ENCODE peak calls at places on chromosomes 3 and 15, in ten cellular contexts. A, Y, R, T, S, D, K, J, B and L are unnamed samples.

GRCh38 chr15:45522931-45523331 is 376 bp upstream of the SLC30A4 start:
- DNase-seq in A (peak; percentile 81), Y (peak; percentile 3), R (no peak), T (no peak), S (no peak), D (peak; percentile 62), K (peak; percentile 50), J (no peak), B (no peak), L (no peak)

GRCh38 chr15:71295242-71296031 is 180.2 kb downstream of the THSD4 start:
- DNase-seq in A (peak; percentile 91), Y (no peak), R (no peak), T (no peak), S (no peak), D (no peak), K (peak; percentile 100), J (no peak), B (no peak), L (no peak)

GRCh38 chr3:183912895-183913579 is 28.4 kb upstream of the PARL start:
- DNase-seq in A (no peak), Y (no peak), R (peak; percentile 83), T (no peak), S (no peak), D (no peak), K (no peak), J (no peak), B (no peak), L (no peak)

GRCh38 chr15:45743309-45744041 is 108.6 kb downstream of the SQOR start:
- DNase-seq in A (no peak), Y (no peak), R (no peak), T (no peak), S (no peak), D (no peak), K (no peak), J (no peak), B (no peak), L (no peak)

GRCh38 chr3:187713504-187713903 is 11.1 kb upstream of the RTP2 start:
- DNase-seq in A (no peak), Y (peak; percentile 26), R (no peak), T (no peak), S (no peak), D (no peak), K (peak; percentile 63), J (no peak), B (no peak), L (no peak)

GRCh38 chr3:42819351-42819965 is 10.2 kb downstream of the ACKR2 start:
- DNase-seq in A (peak; percentile 65), Y (no peak), R (peak; percentile 56), T (no peak), S (no peak), D (no peak), K (no peak), J (no peak), B (no peak), L (no peak)

GRCh38 chr3:107861904-107862303 is 228.9 kb downstream of the CD47 start:
- DNase-seq in A (no peak), Y (no peak), R (no peak), T (no peak), S (no peak), D (no peak), K (no peak), J (no peak), B (no peak), L (peak; percentile 38)

GRCh38 chr3:42655980-42656679 is 2.6 kb downstream of the ZBTB47 start:
- DNase-seq in A (peak; percentile 57), Y (no peak), R (no peak), T (no peak), S (no peak), D (no peak), K (peak; percentile 62), J (no peak), B (no peak), L (no peak)

GRCh38 chr3:16998236-16998923 is 113.6 kb downstream of the PLCL2 start:
- DNase-seq in A (no peak), Y (no peak), R (no peak), T (no peak), S (no peak), D (no peak), K (no peak), J (no peak), B (no peak), L (no peak)

GRCh38 chr15:40252141-40252437 is 13.2 kb downstream of the PAK6 start:
- DNase-seq in A (no peak), Y (no peak), R (no peak), T (no peak), S (no peak), D (no peak), K (no peak), J (no peak), B (no peak), L (no peak)

GRCh38 chr3:1183320-1184048 is 90.7 kb downstream of the CNTN6 start:
- DNase-seq in A (no peak), Y (no peak), R (no peak), T (no peak), S (no peak), D (no peak), K (no peak), J (no peak), B (no peak), L (no peak)